ENCODE peak calls at places on chromosomes 3 and 15, in four cellular contexts. A is astrocyte of the spinal cord, D is neural crest cell, R is Calu3. H is an unnamed sample.

GRCh38 chr3:34634939-34635338 is 836.5 kb downstream of the PDCD6IP start:
- DNase-seq in A (no peak), R (no peak), D (no peak), H (no peak)

GRCh38 chr3:192563417-192563816 is 163.9 kb downstream of the FGF12 start:
- DNase-seq in D (no peak), A (no peak), R (no peak), H (no peak)

GRCh38 chr3:43869491-43869890 is 178.8 kb downstream of the ABHD5 start:
- DNase-seq in R (no peak), A (no peak), D (no peak), H (no peak)

GRCh38 chr3:171187706-171188290 is 161.3 kb upstream of the SLC2A2 start:
- DNase-seq in D (peak), A (no peak), R (peak), H (no peak)

GRCh38 chr3:59731909-59732308 is 682.1 kb upstream of the CFAP20DC start:
- DNase-seq in A (no peak), D (no peak), R (no peak), H (no peak)

GRCh38 chr3:188476930-188477329 is 323.0 kb downstream of the LPP start:
- DNase-seq in D (no peak), R (no peak), A (no peak), H (no peak)

GRCh38 chr3:157499342-157499963 is 3.8 kb downstream of the VEPH1 start:
- DNase-seq in R (peak), D (peak), A (peak), H (peak)

GRCh38 chr3:191502583-191502982 is 41.6 kb downstream of the PYDC2 start:
- DNase-seq in R (no peak), A (peak), D (no peak), H (no peak)

GRCh38 chr15:78651007-78651406 is 10.0 kb upstream of the CHRNB4 start:
- DNase-seq in A (no peak), R (no peak), D (no peak), H (no peak)

GRCh38 chr3:122305818-122306621 is 19.0 kb upstream of the CSTA start:
- DNase-seq in A (no peak), D (no peak), R (peak), H (no peak)

GRCh38 chr15:29141908-29142747 is 127.5 kb downstream of the NSMCE3 start:
- DNase-seq in R (no peak), D (no peak), A (no peak), H (peak)

GRCh38 chr3:24034464-24034863 is 89.4 kb downstream of the NR1D2 start:
- DNase-seq in D (no peak), R (no peak), A (no peak), H (no peak)

GRCh38 chr3:116579843-116580242 is 129.7 kb upstream of the TUSC7 start:
- DNase-seq in R (peak), A (peak), D (peak), H (no peak)

GRCh38 chr15:56732881-56733130 is 503 bp downstream of the ZNF280D start:
- DNase-seq in A (peak), R (no peak), D (no peak), H (no peak)

GRCh38 chr3:158701666-158702065 is 29.2 kb upstream of the LXN start:
- DNase-seq in D (no peak), R (no peak), A (no peak), H (no peak)

GRCh38 chr3:65729973-65730372 is 308.7 kb downstream of the MAGI1 start:
- DNase-seq in R (no peak), D (no peak), A (no peak), H (no peak)

GRCh38 chr3:158120330-158120729 is 10.4 kb downstream of the RSRC1 start:
- DNase-seq in A (no peak), R (no peak), D (no peak), H (no peak)

GRCh38 chr15:76169013-76169412 is 109.2 kb downstream of the TMEM266 start:
- DNase-seq in A (no peak), D (no peak), R (no peak), H (no peak)

GRCh38 chr15:77042245-77042644 is 28.7 kb downstream of the TSPAN3 start:
- DNase-seq in R (no peak), D (no peak), A (no peak), H (no peak)

GRCh38 chr3:126356373-126357298 is 572 bp downstream of the KLF15 start:
- DNase-seq in D (peak), R (no peak), A (no peak), H (no peak)

GRCh38 chr3:163785693-163786092 is 1292.6 kb downstream of the SI start:
- DNase-seq in D (peak), R (peak), A (no peak), H (no peak)

GRCh38 chr3:100844063-100844936 is 135.0 kb downstream of the TFG start:
- DNase-seq in R (no peak), D (no peak), A (no peak), H (no peak)

GRCh38 chr15:63539517-63539916 is 35.1 kb downstream of the USP3 start:
- DNase-seq in D (no peak), A (no peak), R (no peak), H (no peak)

GRCh38 chr3:58425782-58426181 is 7.8 kb downstream of the PDHB start:
- DNase-seq in A (no peak), R (no peak), D (no peak), H (no peak)

GRCh38 chr3:118108769-118109168 is 925.9 kb downstream of the IGSF11 start:
- DNase-seq in D (no peak), A (no peak), R (no peak), H (no peak)

GRCh38 chr3:65126527-65127440 is 439.0 kb upstream of the ADAMTS9 start:
- DNase-seq in D (no peak), A (peak), R (no peak), H (no peak)

GRCh38 chr15:48016865-48017264 is 103.9 kb upstream of the SLC24A5 start:
- DNase-seq in D (no peak), R (no peak), A (no peak), H (no peak)

GRCh38 chr3:32056559-32057290 is 49.7 kb upstream of the GPD1L start:
- DNase-seq in A (no peak), R (no peak), D (no peak), H (no peak)

GRCh38 chr3:110504401-110504800 is 567.2 kb upstream of the NECTIN3 start:
- DNase-seq in A (no peak), D (no peak), R (no peak), H (no peak)

GRCh38 chr15:57506422-57506821 is 85.3 kb upstream of the MYZAP start:
- DNase-seq in R (peak), D (no peak), A (no peak), H (no peak)

GRCh38 chr3:45915518-45916231 is 27.6 kb upstream of the CXCR6 start:
- DNase-seq in D (no peak), R (peak), A (peak), H (no peak)

GRCh38 chr3:155572085-155572484 is 172.8 kb downstream of the PLCH1 start:
- DNase-seq in A (no peak), D (no peak), R (no peak), H (no peak)

GRCh38 chr3:151210676-151211381 is 7.8 kb upstream of the GPR171 start:
- DNase-seq in D (no peak), R (peak), A (peak), H (no peak)

GRCh38 chr3:58026598-58026997 is 18.4 kb downstream of the FLNB start:
- DNase-seq in R (no peak), D (no peak), A (no peak), H (no peak)

GRCh38 chr3:128448491-128448890 is 18.2 kb downstream of the DNAJB8 start:
- DNase-seq in D (no peak), R (no peak), A (no peak), H (no peak)

GRCh38 chr15:30999729-31000128 is 8.3 kb upstream of the MTMR10 start:
- DNase-seq in D (no peak), R (no peak), A (no peak), H (no peak)

GRCh38 chr15:30992465-30992864 is 1.0 kb upstream of the MTMR10 start:
- DNase-seq in D (no peak), R (no peak), A (no peak), H (no peak)

GRCh38 chr15:31001702-31002101 is 10.3 kb upstream of the MTMR10 start:
- DNase-seq in R (no peak), D (no peak), A (no peak), H (no peak)

GRCh38 chr15:30992073-30992363 is 590 bp upstream of the MTMR10 start:
- DNase-seq in D (no peak), A (no peak), R (no peak), H (no peak)

DNA sequence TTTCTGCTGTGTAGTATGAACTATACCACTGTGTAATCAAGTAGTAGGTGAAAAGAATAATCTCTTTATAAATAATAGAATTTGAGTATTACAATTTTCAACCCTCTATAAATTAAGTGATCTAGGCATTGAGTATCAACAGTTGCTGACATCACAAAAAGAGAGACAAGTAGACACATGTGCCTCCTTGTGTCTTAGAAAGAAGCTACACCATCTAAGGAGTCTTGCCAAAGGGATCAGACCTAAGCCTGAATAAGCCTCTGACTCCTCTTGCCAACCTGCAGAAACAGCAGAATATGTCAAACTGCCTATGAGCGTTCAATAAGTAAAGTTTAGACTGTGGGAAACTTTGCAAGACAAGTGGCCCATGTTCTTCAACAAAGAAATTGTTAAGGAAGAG is 5.8 kb upstream of the MTMR10 start:
- DNase-seq in R (no peak), A (no peak), D (no peak), H (no peak)
- TF ChIP-seq CTCF in R (no peak), A (no peak), D (no peak), H (no peak)

GRCh38 chr3:165854696-165855095 is 17.5 kb upstream of the BCHE start:
- DNase-seq in D (no peak), A (peak), R (no peak), H (no peak)
- TF ChIP-seq CTCF in D (peak), A (peak), R (peak), H (peak)

DNA sequence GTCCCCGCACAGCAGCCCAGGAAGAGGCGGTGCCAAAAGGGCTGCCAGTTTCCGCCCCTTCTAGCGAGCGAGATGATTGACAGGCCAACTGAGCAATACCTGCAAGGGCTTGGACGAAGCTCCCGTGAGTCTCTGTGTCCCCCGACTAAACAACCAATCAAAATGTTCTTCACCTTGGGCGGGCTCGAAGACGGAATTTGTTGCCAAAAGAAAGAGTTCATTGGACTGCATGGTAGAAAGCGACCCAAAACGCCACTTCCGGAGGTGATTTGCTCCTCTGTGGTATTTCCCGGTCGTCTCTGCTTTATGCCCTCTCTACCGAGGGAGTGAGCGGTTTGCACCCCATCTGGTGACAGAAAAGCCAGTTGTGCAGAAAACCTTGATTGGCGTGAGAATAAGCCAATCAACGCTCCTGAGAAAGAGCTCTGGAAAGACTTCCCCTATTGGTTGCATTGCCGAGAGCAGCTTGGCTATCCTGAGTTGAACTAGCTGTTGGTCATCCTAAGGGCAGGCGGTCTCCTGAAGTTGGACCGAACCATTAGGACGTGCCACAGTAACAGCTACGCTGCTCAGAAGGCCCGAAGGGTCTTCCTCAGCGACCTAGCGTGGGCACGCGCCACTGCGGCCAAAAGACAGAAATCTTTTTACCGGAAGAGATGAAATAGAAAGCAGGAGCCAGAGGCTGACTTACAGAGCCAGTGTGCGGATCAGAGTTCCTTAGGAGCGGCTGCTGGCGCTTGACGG is 545 bp upstream of the UBP1 start:
- DNase-seq in A (peak), R (peak), D (peak), H (peak)
- TF ChIP-seq CTCF in A (no peak), R (no peak), D (no peak), H (peak)

DNA sequence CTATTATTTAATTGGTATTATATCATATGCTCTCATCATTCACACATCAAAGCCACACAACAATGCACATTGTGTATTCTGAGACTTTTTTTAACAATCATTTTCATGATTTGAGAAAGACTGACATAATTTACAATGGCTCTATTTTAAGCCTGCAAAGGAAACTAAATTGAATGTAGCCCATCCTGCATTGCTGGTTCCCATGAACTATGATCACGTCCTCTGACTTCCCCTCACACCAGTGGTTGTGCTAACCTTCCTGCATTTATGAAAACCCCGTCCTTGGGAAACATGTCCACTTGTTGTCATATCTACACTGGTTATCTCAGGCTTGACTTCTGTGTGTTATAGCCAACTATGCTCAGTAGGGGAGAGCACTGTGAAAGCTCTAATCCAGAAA is 546.2 kb downstream of the MECOM start:
- DNase-seq in R (no peak), A (no peak), D (no peak), H (no peak)
- TF ChIP-seq CTCF in R (no peak), A (no peak), D (no peak), H (no peak)

DNA sequence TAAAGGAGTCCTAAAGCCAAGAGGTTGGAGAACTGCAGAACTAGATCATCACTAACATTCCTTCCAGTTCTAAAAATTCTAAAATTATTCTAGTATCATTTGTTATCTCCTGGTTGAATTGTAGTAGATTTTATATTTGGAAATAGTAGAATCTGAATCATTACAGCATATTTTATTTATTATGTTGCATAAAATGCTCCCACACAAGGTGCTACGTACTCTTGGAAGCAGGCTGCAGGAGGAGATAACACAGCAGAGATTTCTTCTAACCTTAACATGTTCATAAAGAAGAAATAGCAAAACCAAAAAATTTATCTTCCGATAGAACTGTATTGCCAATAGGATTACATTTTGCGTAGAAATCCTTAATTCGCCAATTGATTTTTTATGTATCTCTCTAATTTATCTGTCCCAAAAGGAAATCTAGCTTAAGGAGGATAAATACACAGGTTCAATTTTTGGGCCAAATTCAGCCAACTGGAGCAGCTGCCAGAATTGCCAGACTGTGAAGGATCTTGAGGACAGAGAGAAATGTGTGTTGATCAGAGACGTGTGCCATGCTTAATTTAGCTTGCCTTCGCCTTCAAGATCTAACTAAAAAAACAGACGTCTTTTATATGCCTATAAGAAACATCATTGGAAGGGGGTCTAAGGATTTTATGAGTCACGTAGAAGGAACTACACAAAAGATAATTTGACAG is 134.4 kb upstream of the MITF start:
- DNase-seq in A (no peak), R (no peak), D (no peak), H (no peak)
- TF ChIP-seq CTCF in A (no peak), R (no peak), D (no peak), H (no peak)

DNA sequence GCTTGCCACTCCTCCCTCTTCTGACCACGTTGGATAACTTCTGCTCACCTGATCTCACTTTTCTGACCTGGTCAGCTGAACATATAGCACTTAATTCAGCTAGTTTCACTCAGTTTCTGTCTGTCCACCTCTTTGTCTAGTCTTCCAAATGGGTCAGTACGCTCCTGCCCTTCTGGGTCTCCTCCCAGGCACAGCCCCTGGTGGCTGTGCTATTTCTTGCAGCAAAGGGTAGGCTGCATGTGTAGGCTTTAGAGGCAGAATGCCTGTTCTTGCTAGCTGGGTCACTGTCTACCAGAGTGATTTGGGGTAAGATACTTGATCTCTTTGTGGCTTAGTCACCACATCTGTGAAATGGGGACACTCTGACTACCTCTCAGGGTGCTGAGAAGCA is 2.4 kb upstream of the RBP1 start:
- DNase-seq in A (no peak), D (no peak), R (no peak), H (no peak)
- TF ChIP-seq CTCF in A (peak), D (peak), R (no peak), H (peak)

DNA sequence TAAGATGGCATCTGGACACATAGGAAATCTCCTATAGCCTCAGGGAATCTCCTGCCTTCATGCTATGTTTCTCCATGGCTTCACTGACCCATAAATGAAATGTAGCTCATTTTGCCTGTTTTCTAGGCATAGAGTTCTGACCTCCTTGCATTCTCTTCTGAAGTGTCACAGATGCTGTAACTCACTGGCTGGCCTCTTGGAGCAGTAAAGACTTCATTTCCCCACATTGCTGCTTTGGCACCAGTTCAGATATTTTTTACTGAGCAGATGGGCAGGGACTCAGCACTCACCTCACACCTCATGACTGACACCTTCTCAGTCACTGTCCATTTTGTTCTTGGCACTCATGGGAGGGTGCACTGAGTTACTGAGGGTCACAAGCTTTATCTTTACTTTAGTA is 286.7 kb upstream of the TGFBR2 start:
- DNase-seq in D (peak), A (peak), R (peak), H (no peak)
- TF ChIP-seq CTCF in D (peak), A (peak), R (peak), H (peak)

GRCh38 chr15:65286704-65287514 is at the start of gene PARP16:
- DNase-seq in R (peak), D (peak), A (peak), H (peak)
- TF ChIP-seq CTCF in R (peak), D (peak), A (peak), H (peak)

DNA sequence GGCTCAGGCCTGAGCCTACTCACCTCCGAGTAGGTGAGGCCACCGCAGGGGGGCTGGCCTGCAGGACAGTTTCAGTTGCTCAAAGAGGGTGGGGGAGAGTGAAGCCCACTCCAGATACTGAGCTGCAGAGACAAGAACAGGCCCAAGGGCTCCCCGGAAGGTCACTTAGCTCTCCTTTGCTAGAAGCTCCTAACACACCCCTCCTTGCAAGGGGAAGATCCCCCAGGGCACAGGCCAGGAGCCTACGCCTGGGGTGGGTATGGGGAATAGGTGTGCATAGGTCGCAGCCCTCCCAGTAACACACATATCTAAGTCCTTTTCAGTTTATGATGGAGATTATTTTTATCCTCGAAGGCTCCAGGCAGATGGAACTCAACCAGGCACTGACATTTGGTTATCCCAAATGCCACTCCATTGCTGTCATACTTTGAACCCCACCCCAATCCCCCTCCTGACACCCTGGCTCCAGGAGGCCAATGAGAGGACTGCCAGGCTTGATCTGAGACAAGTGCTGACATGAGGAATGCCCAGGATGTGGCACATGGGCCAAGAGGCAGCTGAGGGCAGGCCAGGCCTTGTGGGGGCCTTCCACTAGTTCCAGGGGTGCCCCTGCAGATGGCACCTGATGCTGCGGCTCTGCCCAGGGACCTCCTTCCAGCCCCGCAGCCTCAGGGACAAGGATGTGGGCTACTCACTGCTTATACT is 1.1 kb upstream of the MUSTN1 start:
- DNase-seq in D (no peak), A (no peak), R (no peak), H (no peak)
- TF ChIP-seq CTCF in D (no peak), A (no peak), R (no peak), H (no peak)

GRCh38 chr3:189641776-189642175 is 10.6 kb downstream of the TP63 start:
- DNase-seq in D (no peak), A (no peak), R (no peak), H (no peak)

GRCh38 chr3:189636048-189636447 is 4.9 kb downstream of the TP63 start:
- DNase-seq in R (no peak), D (no peak), A (no peak), H (no peak)

GRCh38 chr3:189635385-189635784 is 4.2 kb downstream of the TP63 start:
- DNase-seq in R (no peak), A (no peak), D (no peak), H (no peak)

GRCh38 chr3:189637755-189638154 is 6.6 kb downstream of the TP63 start:
- DNase-seq in D (no peak), A (no peak), R (no peak), H (no peak)

GRCh38 chr3:189638276-189639031 is 7.3 kb downstream of the TP63 start:
- DNase-seq in D (no peak), A (no peak), R (no peak), H (no peak)
- TF ChIP-seq CTCF in D (no peak), A (no peak), R (no peak), H (no peak)

H was measured in type B pancreatic cell.